ENCODE peak calls at places on chromosomes 3 and 15, in six cellular contexts. N is AG09309, S is progenitor cell of endocrine pancreas, P is IMR-90, H is neural crest cell, V is heart right ventricle. L is an unnamed sample.

GRCh38 chr15:33859992-33860545 is 108.2 kb upstream of the CHRM5 start:
- DNase-seq in N (no peak), S (no peak), P (no peak), H (no peak), V (no peak), L (no peak)

GRCh38 chr3:149385617-149386298 is 8.3 kb upstream of the TM4SF1 start:
- DNase-seq in N (no peak), S (no peak), P (no peak), H (no peak), V (no peak), L (no peak)

GRCh38 chr3:138023754-138024153 is 13.8 kb downstream of the CLDN18 start:
- DNase-seq in N (no peak), S (no peak), P (no peak), H (no peak), V (no peak), L (no peak)

GRCh38 chr15:37135225-37135624 is 34.9 kb upstream of the MEIS2 start:
- DNase-seq in N (no peak), S (no peak), P (no peak), H (no peak), V (no peak), L (no peak)

GRCh38 chr3:70870576-70870975 is 558.1 kb upstream of the MDFIC2 start:
- DNase-seq in N (no peak), S (no peak), P (no peak), H (no peak), V (no peak), L (no peak)

GRCh38 chr3:102206506-102207145 is 228.2 kb upstream of the ZPLD1 start:
- DNase-seq in N (peak), S (no peak), P (peak), H (no peak), V (peak), L (no peak)

GRCh38 chr15:77608774-77609173 is 23.9 kb downstream of the LINGO1 start:
- DNase-seq in N (no peak), S (no peak), P (no peak), H (no peak), V (no peak), L (no peak)

GRCh38 chr3:161957467-161957866 is 460.9 kb downstream of the OTOL1 start:
- DNase-seq in N (no peak), S (no peak), P (peak), H (no peak), V (no peak), L (no peak)

GRCh38 chr3:64958187-64958586 is 270.4 kb upstream of the ADAMTS9 start:
- DNase-seq in N (no peak), S (no peak), P (no peak), H (no peak), V (peak), L (no peak)

GRCh38 chr15:22795206-22796063 is 9.0 kb downstream of the NIPA1 start:
- DNase-seq in N (no peak), S (no peak), P (no peak), H (no peak), V (no peak), L (no peak)
- TF ChIP-seq CTCF in N (no peak), S (no peak), P (no peak), H (no peak), V (no peak), L (no peak)

GRCh38 chr15:79540551-79540950 is 108.4 kb downstream of the MINAR1 start:
- DNase-seq in N (no peak), S (no peak), P (no peak), H (no peak), V (no peak), L (no peak)
- TF ChIP-seq CTCF in N (no peak), S (peak), P (no peak), H (peak), V (no peak), L (peak)

DNA sequence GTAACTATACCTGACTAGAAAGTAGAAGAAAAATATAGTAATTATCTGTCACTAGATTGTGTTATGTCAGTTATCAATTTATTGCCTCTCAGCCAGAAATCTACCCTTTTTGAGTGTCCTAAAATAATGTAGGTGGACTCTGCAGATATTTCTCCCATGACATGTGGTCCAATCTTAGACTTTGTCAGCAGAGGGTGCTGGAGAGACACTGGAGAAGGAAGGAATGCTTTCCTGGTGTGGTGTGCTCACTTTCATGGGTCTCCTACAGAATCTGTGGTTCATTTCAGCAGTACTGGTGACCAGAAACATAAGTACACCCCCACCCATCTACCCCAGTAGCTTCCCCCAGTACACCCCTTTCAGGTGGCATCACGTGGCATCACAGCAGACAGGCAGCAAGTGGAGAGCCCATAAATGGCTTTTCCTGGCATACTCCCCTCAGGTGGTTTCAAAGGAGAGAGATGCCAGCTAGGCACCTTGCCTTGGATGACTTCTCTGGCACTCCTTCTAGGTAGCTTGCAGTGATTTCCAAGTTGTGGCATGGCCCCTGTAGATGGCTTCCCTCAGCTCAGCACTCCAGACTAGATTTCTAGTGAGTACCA is 114.7 kb downstream of the GADL1 start:
- DNase-seq in N (no peak), S (no peak), P (peak), H (no peak), V (no peak), L (peak)
- TF ChIP-seq CTCF in N (peak), S (peak), P (peak), H (peak), V (peak), L (peak)

GRCh38 chr3:45343947-45344346 is 44.4 kb upstream of the LARS2 start:
- DNase-seq in N (no peak), S (no peak), P (peak), H (no peak), V (no peak), L (no peak)
- TF ChIP-seq CTCF in N (peak), S (no peak), P (no peak), H (no peak), V (no peak), L (no peak)

GRCh38 chr3:37704129-37704528 is 157.6 kb upstream of the CTDSPL start:
- DNase-seq in N (no peak), S (no peak), P (no peak), H (no peak), V (no peak), L (no peak)

GRCh38 chr3:37703633-37704032 is 158.0 kb upstream of the CTDSPL start:
- DNase-seq in N (no peak), S (no peak), P (peak), H (no peak), V (no peak), L (no peak)

GRCh38 chr3:37702478-37703154 is 159.1 kb upstream of the CTDSPL start:
- DNase-seq in N (no peak), S (no peak), P (no peak), H (no peak), V (no peak), L (no peak)

GRCh38 chr3:37701729-37702128 is 160.0 kb upstream of the CTDSPL start:
- DNase-seq in N (no peak), S (no peak), P (no peak), H (no peak), V (no peak), L (no peak)

DNA sequence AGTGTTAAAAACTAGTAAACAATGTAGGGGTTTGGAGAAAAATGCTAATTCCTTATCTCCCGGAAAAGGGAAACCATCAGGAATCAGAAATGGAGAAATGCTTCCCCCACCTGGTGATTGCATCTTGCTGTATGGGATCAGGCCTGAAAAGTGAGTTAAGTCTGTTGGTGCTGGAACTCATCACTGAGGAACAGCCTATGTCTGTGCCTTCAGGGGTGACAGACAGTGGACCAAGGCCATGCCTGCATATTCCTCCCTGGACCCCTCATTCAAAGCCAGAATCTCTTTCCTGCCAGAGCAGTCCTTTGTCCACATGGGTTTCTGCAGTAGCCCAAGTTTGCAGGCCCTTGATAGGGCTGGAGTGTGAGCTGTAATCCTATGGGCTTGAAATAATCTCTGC is 160.8 kb upstream of the CTDSPL start:
- DNase-seq in N (no peak), S (no peak), P (no peak), H (no peak), V (no peak), L (no peak)
- TF ChIP-seq CTCF in N (peak), S (no peak), P (no peak), H (no peak), V (no peak), L (no peak)

GRCh38 chr3:182139627-182140357 is 428.1 kb downstream of the SOX2 start:
- DNase-seq in N (no peak), S (no peak), P (no peak), H (no peak), V (no peak), L (no peak)
- TF ChIP-seq CTCF in N (no peak), S (peak), P (no peak), H (peak), V (no peak), L (no peak)

GRCh38 chr3:128369881-128370642 is 96.6 kb downstream of the DNAJB8 start:
- DNase-seq in N (no peak), S (no peak), P (no peak), H (no peak), V (no peak), L (no peak)
- TF ChIP-seq CTCF in N (no peak), S (no peak), P (no peak), H (no peak), V (no peak), L (no peak)

GRCh38 chr3:44661189-44661588 is 12.7 kb downstream of the ZNF35 start:
- DNase-seq in N (no peak), S (no peak), P (no peak), H (no peak), V (no peak), L (no peak)
- TF ChIP-seq CTCF in N (peak), S (peak), P (no peak), H (peak), V (no peak), L (peak)

GRCh38 chr3:197286678-197287077 is 11.7 kb downstream of the DLG1 start:
- DNase-seq in N (no peak), S (no peak), P (no peak), H (no peak), V (no peak), L (no peak)

GRCh38 chr3:197280156-197280555 is 18.3 kb downstream of the DLG1 start:
- DNase-seq in N (no peak), S (no peak), P (no peak), H (no peak), V (no peak), L (no peak)

GRCh38 chr3:197289726-197290125 is 8.7 kb downstream of the DLG1 start:
- DNase-seq in N (no peak), S (no peak), P (peak), H (no peak), V (no peak), L (no peak)

GRCh38 chr3:197281849-197282248 is 16.6 kb downstream of the DLG1 start:
- DNase-seq in N (no peak), S (no peak), P (no peak), H (no peak), V (no peak), L (no peak)

DNA sequence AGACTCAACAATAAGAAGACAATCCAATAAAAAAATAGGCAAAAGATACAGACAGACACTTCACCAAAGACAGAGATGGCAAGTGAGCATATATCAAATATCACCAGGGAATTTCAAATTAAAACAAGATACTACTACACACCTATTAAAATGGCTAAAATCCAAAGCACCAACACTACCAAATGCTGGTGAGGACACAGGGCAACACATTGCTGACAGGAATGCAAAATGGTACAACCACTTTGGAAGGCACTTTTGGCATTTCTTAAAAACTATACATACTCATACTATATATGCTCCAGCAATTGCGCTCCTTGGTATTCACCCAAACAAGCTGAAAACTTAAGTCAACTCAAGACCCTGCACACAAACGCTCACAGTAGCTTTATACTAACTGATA is 12.9 kb downstream of the DLG1 start:
- DNase-seq in N (no peak), S (no peak), P (no peak), H (no peak), V (no peak), L (no peak)
- TF ChIP-seq CTCF in N (no peak), S (no peak), P (no peak), H (no peak), V (no peak), L (no peak)

L was measured in glutamatergic neuron.